ENCODE peak calls at places on chromosomes 12 and 14, in seven cellular contexts. N is type B pancreatic cell, T is progenitor cell of endocrine pancreas, B is uterus, P is GM13977, Z is neural crest cell, O is pancreas. H is an unnamed sample.

GRCh38 chr14:81453166-81453766 is 53.1 kb upstream of the STON2 start:
- DNase-seq in O (no peak), P (peak), N (no peak), T (peak), B (no peak), Z (peak), H (peak)

GRCh38 chr14:76950043-76951020 is 78.2 kb downstream of the IRF2BPL start:
- DNase-seq in T (no peak), O (no peak), B (no peak), P (no peak), N (no peak), Z (no peak), H (no peak)

GRCh38 chr12:89051065-89051677 is 301.1 kb downstream of the DUSP6 start:
- DNase-seq in P (peak), N (no peak), O (no peak), B (no peak), Z (peak), T (no peak), H (peak)

GRCh38 chr12:63822352-63822751 is 22.1 kb upstream of the SRGAP1 start:
- DNase-seq in P (no peak), T (no peak), Z (no peak), N (no peak), O (no peak), B (no peak), H (no peak)

GRCh38 chr12:68240975-68241374 is 12.4 kb downstream of the IL22 start:
- DNase-seq in N (no peak), O (no peak), Z (no peak), B (peak), T (no peak), P (peak), H (no peak)

GRCh38 chr12:118356809-118357326 is 15.8 kb downstream of the TAOK3 start:
- DNase-seq in P (peak), B (no peak), N (no peak), Z (no peak), O (no peak), T (no peak), H (no peak)

GRCh38 chr12:25861226-25861625 is 97.3 kb upstream of the RASSF8 start:
- DNase-seq in Z (no peak), N (no peak), B (no peak), P (no peak), O (no peak), T (no peak), H (no peak)

GRCh38 chr12:74602881-74603523 is 65.4 kb downstream of the ATXN7L3B start:
- DNase-seq in N (no peak), Z (no peak), B (no peak), P (no peak), T (no peak), O (no peak), H (no peak)

GRCh38 chr12:8675471-8676083 is 13.0 kb upstream of the MFAP5 start:
- DNase-seq in T (no peak), P (no peak), B (no peak), N (no peak), Z (no peak), O (no peak), H (no peak)

GRCh38 chr14:104287301-104288009 is 149.1 kb downstream of the KIF26A start:
- DNase-seq in N (no peak), Z (no peak), P (no peak), O (no peak), T (no peak), B (no peak), H (no peak)

GRCh38 chr12:66963901-66964300 is 285.0 kb upstream of the GRIP1 start:
- DNase-seq in T (no peak), Z (no peak), B (no peak), O (no peak), N (no peak), P (no peak), H (no peak)

DNA sequence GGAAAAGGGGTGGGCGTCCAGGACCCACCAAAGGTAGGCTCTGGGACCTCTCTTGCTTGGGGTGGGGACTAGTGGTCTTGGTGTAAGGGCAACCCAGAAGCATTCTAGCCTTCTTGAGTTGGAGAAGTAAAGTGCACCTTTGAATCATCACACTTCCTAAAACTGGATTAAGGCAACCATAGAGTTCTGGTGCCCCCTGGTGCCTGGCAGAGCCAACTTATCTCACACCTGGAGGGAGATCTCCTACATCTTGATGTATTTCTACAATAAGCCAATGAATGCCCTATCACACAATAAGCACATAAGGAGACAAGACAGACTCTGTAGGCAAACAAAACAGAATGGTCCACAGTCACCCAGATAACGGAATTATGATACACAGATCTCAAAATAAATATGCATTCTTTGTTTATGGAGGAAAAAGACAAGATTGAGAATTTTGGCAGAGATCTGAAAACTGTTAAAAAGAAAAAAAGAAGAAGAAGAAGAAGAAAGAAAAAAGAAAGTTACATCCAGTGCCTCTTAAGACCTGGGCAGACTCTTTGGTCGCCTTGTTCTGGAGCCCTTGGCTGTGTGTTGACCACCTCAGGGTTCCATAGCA is 95.9 kb upstream of the PPP2R5C start:
- DNase-seq in O (no peak), P (peak), Z (peak), T (peak), B (no peak), N (no peak), H (peak)
- TF ChIP-seq CTCF in O (peak), P (peak), Z (peak), T (peak), B (peak), N (peak), H (peak)

DNA sequence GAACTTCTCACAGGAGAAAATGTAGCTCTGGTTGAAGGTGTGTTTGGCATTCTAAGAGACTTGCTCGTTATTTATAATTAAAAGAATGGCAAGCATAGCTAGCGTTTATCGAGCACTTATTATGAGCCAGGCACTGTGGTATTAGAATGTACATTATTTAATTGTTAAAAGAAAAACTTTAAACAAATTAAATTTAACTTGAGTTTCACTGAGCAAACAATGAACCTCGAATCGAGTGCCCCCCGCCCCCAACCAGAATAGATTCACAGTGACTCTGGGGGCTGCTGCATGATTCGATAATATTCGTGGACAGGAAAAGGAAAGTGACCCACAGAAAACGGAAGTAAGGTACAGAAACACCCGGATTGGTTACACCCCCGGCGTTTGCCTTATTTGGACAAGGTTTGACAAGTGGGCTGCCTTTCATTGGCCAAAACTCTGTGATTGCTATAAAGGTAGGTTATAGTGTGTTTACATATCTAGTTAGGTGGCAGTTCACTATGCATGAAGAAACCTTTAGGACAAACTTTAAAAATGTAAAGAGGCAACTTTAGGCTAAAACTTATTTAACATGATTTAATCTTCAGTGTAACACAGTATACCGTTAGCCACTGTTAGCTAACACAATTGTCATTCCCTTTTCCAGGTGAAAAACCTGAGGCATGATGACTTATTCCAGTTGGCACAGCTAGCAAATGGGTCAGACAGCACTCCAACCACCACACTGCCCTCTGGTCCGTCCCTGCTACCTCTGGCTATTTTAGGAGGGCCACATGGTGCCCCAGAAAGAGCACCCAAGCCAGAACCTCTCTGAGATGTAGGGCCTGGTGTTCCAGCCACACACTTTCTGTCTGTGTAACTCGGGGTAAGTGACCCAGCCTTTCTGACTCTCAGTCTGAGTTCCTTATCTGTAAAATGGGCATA is 7.1 kb downstream of the SCNN1A start:
- DNase-seq in Z (no peak), N (no peak), B (no peak), O (no peak), P (no peak), T (no peak), H (peak)
- TF ChIP-seq CTCF in Z (no peak), N (peak), B (no peak), O (no peak), P (no peak), T (no peak), H (no peak)

GRCh38 chr14:23351681-23352505 is 794 bp downstream of the SLC22A17 start:
- DNase-seq in O (no peak), P (no peak), T (no peak), Z (peak), N (no peak), B (no peak), H (no peak)
- TF ChIP-seq CTCF in O (no peak), P (no peak), T (peak), Z (peak), N (no peak), B (no peak), H (no peak)

GRCh38 chr12:57776247-57776587 is 3.8 kb downstream of the EEF1AKMT3 start:
- DNase-seq in B (no peak), T (no peak), O (no peak), N (no peak), Z (no peak), P (no peak), H (no peak)
- TF ChIP-seq CTCF in B (no peak), T (no peak), O (no peak), N (no peak), Z (no peak), P (no peak), H (no peak)